ENCODE peak calls at places on chromosomes 3 and 15, in four cellular contexts. E is uterus, Y is tibial nerve, G is K562. U is an unnamed sample.

GRCh38 chr15:39199076-39199475 is 381.8 kb upstream of the THBS1 start:
- DNase-seq in G (no peak), Y (no peak), E (peak; percentile 70), U (no peak)

GRCh38 chr15:19973718-19974117 is 567.9 kb downstream of the GOLGA6L6 start:
- DNase-seq in Y (no peak), G (peak; percentile 10), E (no peak), U (peak; percentile 60)

GRCh38 chr15:42593143-42593542 is 17.7 kb downstream of the STARD9 start:
- DNase-seq in Y (peak; percentile 70), G (no peak), E (peak; percentile 55), U (no peak)

GRCh38 chr3:43418601-43419272 is 132.4 kb downstream of the SNRK start:
- DNase-seq in E (no peak), Y (no peak), G (no peak), U (no peak)

GRCh38 chr15:82139823-82140268 is 94.0 kb upstream of the MEX3B start:
- DNase-seq in Y (no peak), G (peak; percentile 39), E (no peak), U (no peak)

GRCh38 chr15:88704791-88705768 is 66.3 kb downstream of the ISG20 start:
- DNase-seq in Y (peak; percentile 60), G (no peak), E (peak; percentile 64), U (no peak)

GRCh38 chr3:100797921-100798491 is 88.7 kb downstream of the TFG start:
- DNase-seq in Y (no peak), G (no peak), E (no peak), U (no peak)

GRCh38 chr3:46987485-46988401 is 8.3 kb downstream of the NBEAL2 start:
- DNase-seq in G (peak; percentile 97), Y (peak; percentile 27), E (peak; percentile 41), U (peak; percentile 90)

GRCh38 chr15:28459279-28459678 is 73.5 kb downstream of the GOLGA8G start:
- DNase-seq in G (no peak), E (no peak), Y (no peak), U (no peak)

GRCh38 chr3:139982404-139982803 is 47.4 kb downstream of the CLSTN2 start:
- DNase-seq in Y (no peak), E (no peak), G (no peak), U (no peak)

GRCh38 chr3:9916346-9916733 is 558 bp upstream of the IL17RC start:
- DNase-seq in Y (peak; percentile 22), E (no peak), G (no peak), U (no peak)

GRCh38 chr15:28886431-28887343 is 913 bp downstream of the APBA2 start:
- DNase-seq in Y (no peak), E (no peak), G (no peak), U (no peak)

GRCh38 chr3:160486459-160486869 is 36.9 kb upstream of the TRIM59 start:
- DNase-seq in E (no peak), G (no peak), Y (no peak), U (no peak)

GRCh38 chr3:128360243-128360642 is 106.4 kb downstream of the DNAJB8 start:
- DNase-seq in G (no peak), E (no peak), Y (no peak), U (no peak)

GRCh38 chr15:39852237-39852636 is 67.8 kb downstream of the GPR176 start:
- DNase-seq in Y (peak; percentile 18), G (no peak), E (no peak), U (no peak)

GRCh38 chr3:5699811-5700210 is 512.3 kb downstream of the EDEM1 start:
- DNase-seq in E (no peak), G (no peak), Y (no peak), U (no peak)

GRCh38 chr15:99059010-99059981 is 45.6 kb upstream of the SYNM start:
- DNase-seq in G (peak; percentile 76), E (peak; percentile 93), Y (peak; percentile 68), U (peak; percentile 96)

GRCh38 chr15:38558714-38559059 is 5.9 kb downstream of the RASGRP1 start:
- DNase-seq in Y (no peak), G (no peak), E (no peak), U (no peak)

GRCh38 chr3:197399486-197399885 is 101.1 kb upstream of the DLG1 start:
- DNase-seq in G (no peak), E (no peak), Y (no peak), U (no peak)

GRCh38 chr3:47605646-47606045 is 27.0 kb upstream of the CSPG5 start:
- DNase-seq in E (no peak), G (no peak), Y (no peak), U (no peak)

GRCh38 chr3:100440895-100441294 is 39.6 kb downstream of the LNP1 start:
- DNase-seq in E (no peak), Y (no peak), G (no peak), U (no peak)

GRCh38 chr15:38920966-38921365 is 356.4 kb upstream of the RASGRP1 start:
- DNase-seq in E (no peak), G (no peak), Y (no peak), U (no peak)

GRCh38 chr3:28989646-28990089 is 291.2 kb upstream of the RBMS3 start:
- DNase-seq in G (no peak), E (no peak), Y (no peak), U (no peak)

GRCh38 chr15:76993114-76993715 is 1.7 kb upstream of the PSTPIP1 start:
- DNase-seq in E (no peak), G (no peak), Y (no peak), U (no peak)

GRCh38 chr3:189144645-189145044 is 27.1 kb upstream of the TPRG1 start:
- DNase-seq in G (no peak), E (no peak), Y (peak; percentile 26), U (peak; percentile 27)

GRCh38 chr3:117622130-117622841 is 912.7 kb downstream of the TUSC7 start:
- DNase-seq in E (no peak), Y (no peak), G (no peak), U (no peak)

GRCh38 chr3:9615003-9615628 is 34.2 kb upstream of the MTMR14 start:
- DNase-seq in G (no peak), E (no peak), Y (no peak), U (no peak)

GRCh38 chr3:189222927-189223706 is 51.3 kb downstream of the TPRG1 start:
- DNase-seq in Y (no peak), E (no peak), G (no peak), U (no peak)

GRCh38 chr3:105274958-105275357 is 91.8 kb upstream of the ALCAM start:
- DNase-seq in Y (no peak), G (no peak), E (no peak), U (no peak)

GRCh38 chr3:113097821-113098516 is 107.2 kb downstream of the GTPBP8 start:
- DNase-seq in G (no peak), Y (peak; percentile 33), E (no peak), U (no peak)

GRCh38 chr3:151875759-151876158 is 2.3 kb downstream of the SUCNR1 start:
- DNase-seq in Y (no peak), G (no peak), E (no peak), U (no peak)

GRCh38 chr15:49239105-49239504 is 69.1 kb downstream of the GALK2 start:
- DNase-seq in G (no peak), E (no peak), Y (no peak), U (no peak)

GRCh38 chr3:42839616-42840015 is 30.4 kb downstream of the ACKR2 start:
- DNase-seq in E (no peak), Y (peak; percentile 82), G (peak; percentile 77), U (no peak)

GRCh38 chr15:36858423-36858822 is 241.9 kb downstream of the MEIS2 start:
- DNase-seq in E (no peak), Y (no peak), G (no peak), U (no peak)

GRCh38 chr3:123642182-123642956 is 57.5 kb upstream of the HACD2 start:
- DNase-seq in Y (peak; percentile 70), G (peak; percentile 86), E (peak; percentile 82), U (no peak)

GRCh38 chr3:179292440-179292839 is 30.4 kb upstream of the ZNF639 start:
- DNase-seq in E (no peak), G (no peak), Y (no peak), U (no peak)

GRCh38 chr3:142445816-142446254 is 2.0 kb downstream of the XRN1 start:
- DNase-seq in G (no peak), E (no peak), Y (no peak), U (no peak)
- TF ChIP-seq POLR2A in G (no peak), E (no peak), Y (no peak), U (no peak)

GRCh38 chr3:126516152-126516935 is 1.2 kb downstream of the UROC1 start:
- DNase-seq in Y (no peak), E (no peak), G (no peak), U (no peak)
- H3K4me1 ChIP-seq in Y (no peaks in the 10 kb centered on the region), E (no peaks in the 10 kb centered on the region), G (no peaks in the 10 kb centered on the region), U (no peaks in the 10 kb centered on the region)

GRCh38 chr15:41557673-41558399 is 1.2 kb upstream of the TYRO3 start:
- DNase-seq in G (peak; percentile 80), Y (peak; percentile 34), E (peak; percentile 67), U (peak; percentile 92)
- TF ChIP-seq CTCF in G (peak; percentile 90), Y (peak; percentile 69), E (peak; percentile 63), U (peak; percentile 80)

GRCh38 chr3:15218689-15219088 is 12.6 kb downstream of the CAPN7 start:
- DNase-seq in E (no peak), Y (no peak), G (no peak), U (no peak)
- TF ChIP-seq POLR2A in E (no peak), Y (no peak), G (no peak), U (no peak)

GRCh38 chr15:65071381-65071811 is 3.6 kb upstream of the RASL12 start:
- DNase-seq in E (peak; percentile 86), Y (no peak), G (no peak), U (no peak)
- H3K4me1 ChIP-seq in E (peaks cover 32% of the 10 kb centered on the region), Y (no peaks in the 10 kb centered on the region), G (peaks cover 10% of the 10 kb centered on the region), U (peaks cover 11% of the 10 kb centered on the region)

DNA sequence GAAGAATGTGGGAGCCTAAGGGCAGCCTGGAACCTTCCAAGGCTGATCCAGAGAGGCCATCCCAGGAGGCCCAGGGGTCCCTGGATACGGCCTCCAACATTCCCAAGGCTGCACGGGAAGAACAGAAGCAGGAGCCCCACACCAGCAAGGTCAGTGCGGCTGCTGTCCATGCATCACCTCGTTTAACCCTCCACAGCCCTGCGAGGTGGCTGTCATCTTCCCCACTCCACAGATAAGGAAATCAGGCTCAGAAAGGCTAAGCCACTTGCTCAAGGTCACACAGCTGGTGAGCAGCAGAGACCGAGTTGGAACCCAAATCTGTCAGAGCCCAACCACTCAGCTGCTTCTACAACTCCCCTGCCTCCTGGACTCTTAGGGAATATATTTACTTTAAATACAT is 21.6 kb downstream of the SEMA7A start:
- DNase-seq in E (no peak), Y (no peak), G (no peak), U (no peak)
- TF ChIP-seq CTCF in E (no peak), Y (no peak), G (no peak), U (no peak)